ENCODE peak calls at places on chromosomes 2 and 18, in four cellular contexts. P is endothelial cell of umbilical vein, N is mucosa of descending colon, T is astrocyte of the spinal cord. A is an unnamed sample.

GRCh38 chr2:131006561-131006960 is 86.7 kb downstream of the FAM168B start:
- DNase-seq in P (no peak), N (no peak), T (no peak), A (no peak)

GRCh38 chr18:63237911-63238710 is 81.5 kb downstream of the BCL2 start:
- DNase-seq in P (peak), N (no peak), T (peak), A (no peak)

GRCh38 chr2:55112229-55113016 is 62.2 kb upstream of the RTN4 start:
- DNase-seq in P (peak), N (peak), T (peak), A (no peak)

GRCh38 chr2:62725712-62726055 is 20.2 kb downstream of the EHBP1 start:
- DNase-seq in P (no peak), N (no peak), T (no peak), A (no peak)

GRCh38 chr2:101972621-101973434 is 18.9 kb upstream of the IL1R2 start:
- DNase-seq in P (no peak), N (no peak), T (peak), A (no peak)

GRCh38 chr18:42187611-42188378 is 232.8 kb downstream of the PIK3C3 start:
- DNase-seq in P (no peak), N (no peak), T (no peak), A (no peak)

GRCh38 chr2:112602917-112603316 is 18.5 kb downstream of the CHCHD5 start:
- DNase-seq in P (no peak), N (no peak), T (no peak), A (no peak)

GRCh38 chr2:2688231-2688630 is 357.2 kb upstream of the MYT1L start:
- DNase-seq in P (no peak), N (no peak), T (no peak), A (no peak)

GRCh38 chr18:13453714-13454113 is 235.2 kb downstream of the LDLRAD4 start:
- DNase-seq in P (no peak), N (no peak), T (no peak), A (no peak)

GRCh38 chr2:33518929-33519328 is 42.5 kb downstream of the RASGRP3 start:
- DNase-seq in P (no peak), N (no peak), T (no peak), A (no peak)

GRCh38 chr18:41444943-41445342 is 510.1 kb upstream of the PIK3C3 start:
- DNase-seq in P (no peak), N (no peak), T (no peak), A (no peak)

DNA sequence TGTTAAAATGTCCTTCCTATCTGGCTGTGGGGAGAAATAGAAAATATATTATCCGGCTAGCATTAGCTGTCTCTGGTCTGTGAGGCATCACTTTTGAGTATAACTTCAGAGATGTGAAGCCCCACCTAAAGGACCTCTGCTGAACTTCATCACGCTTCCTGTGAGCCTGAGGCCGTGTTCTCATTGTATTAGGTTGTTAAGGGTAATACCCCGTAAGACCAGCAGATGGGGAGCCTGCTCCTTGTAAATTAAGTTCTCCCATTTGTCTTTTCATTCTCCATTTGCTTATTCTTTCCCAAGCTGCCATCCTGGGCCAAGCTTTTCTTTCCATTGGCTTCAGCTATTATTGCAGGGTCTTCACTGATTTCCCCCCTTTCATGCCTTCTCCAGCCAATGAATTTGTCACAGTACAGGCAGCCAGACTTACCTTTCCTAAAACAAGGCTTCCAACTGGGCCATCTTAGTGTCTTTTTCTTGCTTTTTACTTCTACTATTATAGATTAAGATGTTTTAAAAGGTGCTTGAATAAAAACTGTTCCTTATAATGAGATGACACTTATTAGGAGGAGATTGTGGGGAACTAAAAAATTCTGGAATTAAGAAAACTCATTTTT is 12.4 kb downstream of the NIF3L1 start:
- DNase-seq in P (peak), N (peak), T (peak), A (peak)
- TF ChIP-seq CTCF in P (peak), N (peak), T (peak), A (peak)

DNA sequence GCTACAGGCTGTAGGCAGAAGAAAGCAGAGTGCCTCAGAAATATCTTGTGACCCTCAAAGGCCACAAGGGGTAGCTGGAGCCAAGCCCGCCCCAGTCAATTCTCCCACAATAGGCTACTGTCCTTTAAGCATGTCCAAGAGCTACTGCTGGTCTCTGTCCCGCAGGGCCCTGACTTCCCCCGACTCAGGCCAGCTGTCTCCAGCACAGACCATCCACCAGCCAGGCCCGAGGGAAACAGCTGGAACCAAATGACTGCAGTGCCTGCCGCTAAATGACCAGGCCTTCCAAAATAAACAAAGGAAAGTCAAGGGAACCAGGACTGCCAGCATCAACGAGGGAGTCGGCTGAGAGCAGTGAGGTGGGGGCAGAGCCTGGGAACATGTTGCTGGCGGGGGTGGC is 36.7 kb downstream of the MCFD2 start:
- DNase-seq in P (peak), N (no peak), T (peak), A (no peak)
- TF ChIP-seq CTCF in P (no peak), N (no peak), T (no peak), A (no peak)

DNA sequence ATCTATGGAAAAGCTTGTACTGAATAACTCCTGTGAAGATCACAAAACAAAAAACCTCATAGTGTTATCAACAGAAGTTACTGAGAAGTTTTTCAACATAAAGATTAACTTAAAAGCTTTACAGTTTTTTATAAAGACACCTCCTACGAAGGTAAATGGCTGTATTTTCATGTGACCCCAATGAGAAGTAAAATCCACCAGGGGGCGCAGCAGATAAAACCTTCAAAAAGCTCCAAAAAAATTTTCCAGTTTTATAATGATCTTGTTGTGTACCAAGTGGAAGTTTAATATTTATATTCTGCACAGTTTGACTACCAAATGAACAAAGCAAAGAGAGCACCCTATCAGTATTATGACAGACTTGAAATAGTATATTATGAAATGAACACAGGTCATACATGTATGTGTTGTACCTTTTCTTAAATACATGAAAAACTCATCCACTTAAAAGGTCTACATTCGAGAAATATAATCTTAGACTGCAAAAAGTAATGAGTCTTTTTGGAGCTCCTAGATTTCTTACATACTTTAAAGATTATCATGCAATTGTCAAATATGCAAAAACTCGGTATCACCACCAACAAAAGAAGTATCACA is 38.5 kb downstream of the PNO1 start:
- DNase-seq in P (peak), N (peak), T (peak), A (peak)
- TF ChIP-seq CTCF in P (peak), N (no peak), T (peak), A (peak)

GRCh38 chr2:126916744-126917143 is 18.1 kb downstream of the TEX51 start:
- DNase-seq in P (no peak), N (no peak), T (no peak), A (no peak)
- TF ChIP-seq CTCF in P (no peak), N (no peak), T (no peak), A (no peak)

DNA sequence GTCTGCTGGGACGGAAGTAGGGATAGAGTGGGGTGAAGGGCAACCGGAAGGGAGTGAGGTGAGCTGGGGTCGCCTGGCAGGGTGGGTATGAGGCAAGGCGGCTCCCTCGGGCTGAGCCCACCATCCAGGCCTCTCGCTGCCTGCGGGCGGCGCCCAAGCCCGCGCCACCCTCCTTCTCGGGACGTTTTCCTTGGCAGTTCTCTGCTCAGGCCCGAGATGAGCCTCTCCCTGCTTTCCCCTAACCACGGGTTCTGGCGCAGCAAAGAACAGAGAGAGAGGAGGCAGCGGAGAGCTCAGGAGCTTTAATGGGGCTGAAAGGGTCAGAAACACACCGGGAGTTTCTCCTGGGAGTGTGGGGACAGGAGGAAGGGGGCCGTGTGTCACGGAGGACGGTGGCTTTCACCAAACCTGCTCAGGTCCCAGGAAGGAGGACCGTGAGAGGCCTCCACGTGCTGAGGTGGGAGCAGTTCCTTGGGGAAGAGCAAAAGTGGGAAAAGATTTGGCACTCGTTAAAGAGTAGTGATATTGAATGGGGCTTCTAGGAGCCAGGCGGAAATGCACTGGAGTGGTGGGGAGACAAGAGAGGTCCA is 4.1 kb downstream of the FEV start:
- DNase-seq in P (no peak), N (no peak), T (no peak), A (no peak)
- TF ChIP-seq CTCF in P (no peak), N (no peak), T (no peak), A (no peak)

GRCh38 chr2:88919087-88919738 is 227.7 kb downstream of the RPIA start:
- DNase-seq in P (peak), N (peak), T (peak), A (peak)
- TF ChIP-seq CTCF in P (peak), N (no peak), T (peak), A (peak)

DNA sequence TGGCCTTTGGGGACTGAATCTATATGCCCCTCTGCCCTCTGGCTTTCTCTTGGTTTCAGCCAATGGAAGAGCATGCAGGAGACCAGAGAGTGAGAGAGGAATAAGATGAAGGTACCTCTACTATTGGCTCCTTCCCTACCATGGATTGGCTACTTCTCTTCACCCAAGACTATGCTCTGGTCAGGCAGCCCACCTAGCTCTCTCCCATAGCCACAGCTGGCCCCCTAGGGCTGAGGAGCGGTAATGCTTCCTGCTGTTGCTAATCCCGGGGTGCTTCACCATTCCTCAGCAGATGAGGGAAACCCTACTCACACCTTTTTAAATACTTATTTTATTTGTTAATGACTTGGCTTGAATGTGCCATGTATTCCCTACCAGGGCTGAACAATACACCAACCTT is 142.4 kb downstream of the MREG start:
- DNase-seq in P (no peak), N (no peak), T (no peak), A (peak)
- TF ChIP-seq CTCF in P (peak), N (no peak), T (peak), A (no peak)

GRCh38 chr2:12097860-12098259 is 351.4 kb downstream of the LPIN1 start:
- DNase-seq in P (no peak), N (no peak), T (no peak), A (no peak)
- TF ChIP-seq CTCF in P (no peak), N (no peak), T (no peak), A (no peak)

GRCh38 chr2:178915423-178915822 is 108.2 kb upstream of the TTN start:
- DNase-seq in P (no peak), N (no peak), T (no peak), A (no peak)
- TF ChIP-seq CTCF in P (no peak), N (no peak), T (no peak), A (no peak)

A was measured in activated CD8-positive, alpha-beta T cell treated with anti-CD3 and anti-CD28 coated beads for 36 hours.